ENCODE peak calls at places on chromosome 3, in seven cellular contexts. B is foreskin keratinocyte, O is OCI-M1, H is fibroblast of pulmonary artery, M is trophoblast cell, N is Karpas-422, D is foreskin fibroblast. Y is an unnamed sample.

GRCh38 chr3:124363451-124363850 is 366.8 kb upstream of the UMPS start:
- DNase-seq in N (no peak), O (no peak), H (peak; percentile 59), D (peak; percentile 68), M (no peak), B (no peak), Y (no peak)

GRCh38 chr3:184820525-184820924 is 8.6 kb downstream of the VPS8 start:
- DNase-seq in N (no peak), O (no peak), H (no peak), B (no peak), M (no peak), D (no peak), Y (no peak)

GRCh38 chr3:146702237-146702636 is 97.1 kb upstream of the PLSCR5 start:
- DNase-seq in O (no peak), D (no peak), N (no peak), B (no peak), H (no peak), M (no peak), Y (no peak)

GRCh38 chr3:32778389-32778788 is 39.4 kb upstream of the TRIM71 start:
- DNase-seq in O (peak; percentile 13), N (peak; percentile 44), M (no peak), H (no peak), D (no peak), B (no peak), Y (no peak)

GRCh38 chr3:86895202-86895601 is 95.7 kb downstream of the VGLL3 start:
- DNase-seq in M (no peak), O (no peak), H (no peak), D (no peak), N (no peak), B (no peak), Y (no peak)

GRCh38 chr3:174547801-174548200 is 311.3 kb upstream of the NAALADL2 start:
- DNase-seq in M (no peak), N (no peak), O (no peak), D (no peak), B (no peak), H (no peak), Y (no peak)

GRCh38 chr3:47961815-47962606 is 54.2 kb downstream of the MAP4 start:
- DNase-seq in N (no peak), O (peak; percentile 67), D (peak; percentile 13), M (no peak), B (peak; percentile 44), H (no peak), Y (peak; percentile 50)

GRCh38 chr3:146152841-146153240 is 8.1 kb downstream of the PLOD2 start:
- DNase-seq in D (no peak), O (no peak), B (no peak), N (no peak), M (peak; percentile 11), H (no peak), Y (no peak)

GRCh38 chr3:134704556-134704955 is 53.7 kb upstream of the KY start:
- DNase-seq in D (no peak), B (no peak), H (no peak), N (no peak), O (no peak), M (no peak), Y (no peak)

Y was measured in erythroblast.